ENCODE peak calls at places on chromosomes 1 and 21, in six cellular contexts. J is GM04504; P is stimulated activated naive CD4-positive, alpha-beta T cell; I is thyroid gland; H is stimulated activated CD8-positive, alpha-beta memory T cell treated with anti-CD3 and anti-CD28 coated beads, Interleukin-4, amount 100 ng/mL, for 1 hour; G is A172. A is an unnamed sample.

GRCh38 chr1:9689971-9690381 is 38.4 kb downstream of the PIK3CD start:
- DNase-seq in J (no peak), P (peak), I (peak), H (no peak), G (no peak), A (no peak)

GRCh38 chr1:20137055-20137454 is 2.1 kb upstream of the PLA2G2F start:
- DNase-seq in J (no peak), P (no peak), I (no peak), H (no peak), G (no peak), A (no peak)

GRCh38 chr1:55214903-55215193 is 316 bp downstream of the USP24 start:
- DNase-seq in J (no peak), P (peak), I (peak), H (no peak), G (no peak), A (peak)

GRCh38 chr1:238409947-238410346 is 519.2 kb upstream of the ZP4 start:
- DNase-seq in J (peak), P (no peak), I (no peak), H (no peak), G (peak), A (no peak)

GRCh38 chr1:212670882-212671281 is 28.8 kb downstream of the BATF3 start:
- DNase-seq in J (no peak), P (no peak), I (no peak), H (no peak), G (no peak), A (no peak)

GRCh38 chr1:152049291-152050073 is 12.7 kb upstream of the S100A11 start:
- DNase-seq in J (peak), P (no peak), I (no peak), H (no peak), G (no peak), A (no peak)

GRCh38 chr1:21825393-21825792 is 13.3 kb downstream of the LDLRAD2 start:
- DNase-seq in J (no peak), P (no peak), I (no peak), H (no peak), G (no peak), A (no peak)

GRCh38 chr1:168618887-168619286 is 42.5 kb downstream of the XCL1 start:
- DNase-seq in J (no peak), P (no peak), I (no peak), H (no peak), G (no peak), A (no peak)

GRCh38 chr1:79472067-79472656 is 465.6 kb upstream of the ADGRL4 start:
- DNase-seq in J (no peak), P (no peak), I (no peak), H (no peak), G (no peak), A (no peak)

GRCh38 chr1:16048573-16049189 is 5.1 kb downstream of the CLCNKB start:
- DNase-seq in J (no peak), P (peak), I (peak), H (no peak), G (no peak), A (peak)

GRCh38 chr1:65119951-65120350 is 28.1 kb upstream of the AK4 start:
- DNase-seq in J (peak), P (no peak), I (no peak), H (no peak), G (peak), A (no peak)

GRCh38 chr21:15669247-15669646 is 60.5 kb upstream of the USP25 start:
- DNase-seq in J (no peak), P (no peak), I (no peak), H (no peak), G (no peak), A (no peak)

GRCh38 chr1:201916649-201917249 is 28.1 kb downstream of the SHISA4 start:
- DNase-seq in J (peak), P (no peak), I (peak), H (no peak), G (peak), A (peak)

GRCh38 chr1:239253032-239253431 is 133.3 kb upstream of the CHRM3 start:
- DNase-seq in J (no peak), P (no peak), I (no peak), H (no peak), G (peak), A (no peak)

GRCh38 chr1:168636642-168637111 is 60.3 kb downstream of the XCL1 start:
- DNase-seq in J (no peak), P (no peak), I (peak), H (no peak), G (peak), A (no peak)

GRCh38 chr1:1833916-1834325 is 55.7 kb upstream of the NADK start:
- DNase-seq in J (no peak), P (no peak), I (peak), H (no peak), G (no peak), A (no peak)

GRCh38 chr1:98110674-98111073 is 189.8 kb upstream of the DPYD start:
- DNase-seq in J (no peak), P (no peak), I (no peak), H (no peak), G (peak), A (no peak)

GRCh38 chr1:63199666-63200065 is 122.7 kb upstream of the FOXD3 start:
- DNase-seq in J (no peak), P (no peak), I (no peak), H (no peak), G (no peak), A (no peak)

GRCh38 chr1:44020464-44020863 is 10.8 kb downstream of the SLC6A9 start:
- DNase-seq in J (no peak), P (no peak), I (no peak), H (no peak), G (no peak), A (no peak)

GRCh38 chr21:35855463-35855862 is 204.9 kb downstream of the SETD4 start:
- DNase-seq in J (no peak), P (no peak), I (no peak), H (no peak), G (no peak), A (no peak)

GRCh38 chr1:94927405-94928175 is 680 bp upstream of the CNN3 start:
- DNase-seq in J (no peak), P (peak), I (no peak), H (no peak), G (peak), A (no peak)

GRCh38 chr1:92327794-92328193 is 28.9 kb downstream of the RPAP2 start:
- DNase-seq in J (no peak), P (no peak), I (no peak), H (no peak), G (no peak), A (no peak)

GRCh38 chr1:17422461-17422860 is 17.0 kb downstream of the RCC2 start:
- DNase-seq in J (no peak), P (no peak), I (no peak), H (no peak), G (no peak), A (no peak)

GRCh38 chr1:231407049-231407448 is 15.0 kb downstream of the EGLN1 start:
- DNase-seq in J (no peak), P (no peak), I (no peak), H (no peak), G (no peak), A (no peak)

GRCh38 chr21:38741092-38741975 is 64.4 kb upstream of the ETS2 start:
- DNase-seq in J (no peak), P (no peak), I (no peak), H (no peak), G (no peak), A (no peak)

GRCh38 chr1:22953392-22954141 is 19.1 kb downstream of the LACTBL1 start:
- DNase-seq in J (no peak), P (no peak), I (no peak), H (no peak), G (no peak), A (no peak)

GRCh38 chr1:156499703-156500577 is 635 bp downstream of the MEF2D start:
- DNase-seq in J (no peak), P (no peak), I (peak), H (no peak), G (no peak), A (peak)

GRCh38 chr1:10424034-10424433 is 6.2 kb upstream of the CENPS start:
- DNase-seq in J (peak), P (no peak), I (no peak), H (no peak), G (no peak), A (no peak)

GRCh38 chr1:169013821-169014220 is 92.7 kb upstream of the ATP1B1 start:
- DNase-seq in J (no peak), P (no peak), I (no peak), H (no peak), G (no peak), A (no peak)

GRCh38 chr1:112393634-112393976 is 2.4 kb upstream of the CTTNBP2NL start:
- DNase-seq in J (no peak), P (no peak), I (no peak), H (no peak), G (peak), A (no peak)

GRCh38 chr1:2111674-2112035 is 61.4 kb downstream of the PRKCZ start:
- DNase-seq in J (no peak), P (no peak), I (no peak), H (no peak), G (no peak), A (no peak)

GRCh38 chr1:52238887-52239707 is 97.2 kb downstream of the ZFYVE9 start:
- DNase-seq in J (no peak), P (no peak), I (no peak), H (no peak), G (no peak), A (no peak)

GRCh38 chr21:32083175-32083574 is 195.7 kb downstream of the MIS18A start:
- DNase-seq in J (no peak), P (no peak), I (no peak), H (no peak), G (no peak), A (no peak)

GRCh38 chr1:23593556-23594148 is 34.4 kb upstream of the ID3 start:
- DNase-seq in J (no peak), P (no peak), I (peak), H (no peak), G (peak), A (no peak)

GRCh38 chr1:162019006-162019405 is 4.7 kb downstream of the OLFML2B start:
- DNase-seq in J (no peak), P (no peak), I (no peak), H (no peak), G (no peak), A (no peak)

GRCh38 chr1:241459186-241459802 is 60.3 kb downstream of the FH start:
- DNase-seq in J (no peak), P (no peak), I (no peak), H (no peak), G (no peak), A (no peak)

GRCh38 chr1:20634594-20635084 is 1.4 kb downstream of the PINK1 start:
- DNase-seq in J (no peak), P (peak), I (peak), H (no peak), G (no peak), A (peak)